ENCODE peak calls at places on chromosomes 4 and X, in six cellular contexts. G, O, F, K, P and H are unnamed samples.

GRCh38 chr4:88938138-88938537 is 118.8 kb downstream of the FAM13A start:
- DNase-seq in G (peak; percentile 96), O (no peak), F (peak; percentile 91), K (no peak), P (peak; percentile 92), H (no peak)

GRCh38 chr4:110454456-110454855 is 21.5 kb upstream of the ENPEP start:
- DNase-seq in G (no peak), O (no peak), F (peak; percentile 3), K (no peak), P (no peak), H (no peak)

GRCh38 chrX:45774961-45775360 is 574.3 kb upstream of the DIPK2B start:
- DNase-seq in G (peak; percentile 81), O (no peak), F (no peak), K (no peak), P (no peak), H (no peak)

GRCh38 chr4:71377561-71377960 is 38.7 kb downstream of the SLC4A4 start:
- DNase-seq in G (peak; percentile 95), O (no peak), F (peak; percentile 93), K (no peak), P (no peak), H (no peak)

GRCh38 chr4:18020145-18020670 is 1.3 kb downstream of the LCORL start:
- DNase-seq in G (peak; percentile 12), O (no peak), F (no peak), K (no peak), P (peak; percentile 14), H (peak; percentile 29)

GRCh38 chr4:80926446-80926845 is 104.1 kb upstream of the BMP3 start:
- DNase-seq in G (peak; percentile 30), O (no peak), F (no peak), K (no peak), P (peak; percentile 51), H (no peak)

GRCh38 chr4:85825937-85826678 is 351.2 kb downstream of the ARHGAP24 start:
- DNase-seq in G (peak; percentile 58), O (peak; percentile 56), F (peak; percentile 89), K (peak; percentile 30), P (no peak), H (peak; percentile 58)

GRCh38 chr4:126346654-126347053 is 1031.9 kb downstream of the FAT4 start:
- DNase-seq in G (no peak), O (no peak), F (no peak), K (no peak), P (peak; percentile 86), H (no peak)

GRCh38 chr4:185290018-185290607 is 80.7 kb downstream of the SNX25 start:
- DNase-seq in G (no peak), O (no peak), F (no peak), K (no peak), P (no peak), H (no peak)

GRCh38 chr4:15738877-15739276 is 36.0 kb downstream of the BST1 start:
- DNase-seq in G (peak; percentile 21), O (no peak), F (no peak), K (no peak), P (peak; percentile 12), H (no peak)

GRCh38 chr4:77194989-77195388 is 38.0 kb downstream of the CCNG2 start:
- DNase-seq in G (no peak), O (no peak), F (no peak), K (no peak), P (peak; percentile 59), H (no peak)

GRCh38 chr4:26020896-26021295 is 106.9 kb downstream of the SMIM20 start:
- DNase-seq in G (peak; percentile 67), O (no peak), F (peak; percentile 20), K (no peak), P (peak; percentile 67), H (no peak)

GRCh38 chr4:76655566-76656479 is 220.8 kb downstream of the SHROOM3 start:
- DNase-seq in G (no peak), O (no peak), F (no peak), K (no peak), P (peak; percentile 77), H (no peak)

GRCh38 chrX:65685112-65685511 is 17.7 kb downstream of the MSN start:
- DNase-seq in G (no peak), O (no peak), F (no peak), K (no peak), P (no peak), H (no peak)

GRCh38 chr4:139988863-139989765 is 164.9 kb downstream of the MAML3 start:
- DNase-seq in G (peak; percentile 97), O (no peak), F (peak; percentile 95), K (no peak), P (peak; percentile 95), H (peak; percentile 36)

GRCh38 chr4:128566688-128567087 is 242.8 kb upstream of the JADE1 start:
- DNase-seq in G (no peak), O (no peak), F (peak; percentile 24), K (no peak), P (no peak), H (no peak)

GRCh38 chrX:71367396-71367795 is 1.2 kb downstream of the TAF1 start:
- DNase-seq in G (no peak), O (no peak), F (no peak), K (no peak), P (peak; percentile 2), H (no peak)

GRCh38 chrX:71364221-71364620 is 1.9 kb upstream of the TAF1 start:
- DNase-seq in G (no peak), O (no peak), F (no peak), K (no peak), P (no peak), H (no peak)

GRCh38 chrX:71365356-71365875 is 741 bp upstream of the TAF1 start:
- DNase-seq in G (no peak), O (no peak), F (peak; percentile 0), K (no peak), P (no peak), H (no peak)

GRCh38 chrX:71365876-71366673 is at the start of gene TAF1:
- DNase-seq in G (peak; percentile 97), O (peak; percentile 73), F (peak; percentile 98), K (peak; percentile 86), P (peak; percentile 94), H (peak; percentile 94)

DNA sequence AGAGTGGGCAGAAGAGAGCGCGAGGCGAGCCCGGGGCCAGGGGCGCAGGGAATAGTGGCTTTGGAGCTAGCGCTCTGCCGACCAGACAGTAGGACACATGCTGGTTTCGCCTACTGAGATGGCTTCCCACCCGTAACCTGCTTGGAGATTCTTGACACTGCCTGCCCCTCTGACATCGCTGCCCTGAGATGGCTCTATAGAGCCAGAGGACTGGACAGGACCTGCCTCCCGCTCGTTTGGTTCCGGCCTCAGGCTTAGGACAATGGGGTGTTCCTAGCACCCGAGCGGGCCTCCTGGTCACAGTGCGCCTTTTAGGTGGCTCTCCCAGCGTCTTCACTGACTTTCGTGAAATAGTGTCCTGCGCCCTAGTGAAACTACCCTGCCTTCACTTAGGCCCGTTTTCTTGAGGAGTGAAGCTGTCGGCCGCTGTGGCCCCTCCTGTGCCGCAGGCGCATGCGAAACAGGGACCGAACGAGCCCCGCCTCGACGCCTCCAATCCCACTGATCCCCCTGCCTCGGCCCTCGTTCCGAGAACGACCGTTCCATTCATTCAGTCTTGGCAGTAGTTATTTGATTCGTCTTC is 608 bp downstream of the TAF1 start:
- DNase-seq in G (peak; percentile 16), O (peak; percentile 43), F (peak; percentile 38), K (no peak), P (peak; percentile 28), H (no peak)
- H3K4ac ChIP-seq in G (peak overlapping the region; percentile 97), O (no peak overlapping the region), F (peak overlapping the region; percentile 40), K (no peak overlapping the region), P (peak overlapping the region; percentile 43), H (no peak overlapping the region)

GRCh38 chr4:7553280-7553679 is 118.5 kb upstream of the PSAPL1 start:
- DNase-seq in G (no peak), O (no peak), F (no peak), K (no peak), P (no peak), H (no peak)

GRCh38 chr4:7546809-7547367 is 112.2 kb upstream of the PSAPL1 start:
- DNase-seq in G (peak; percentile 67), O (no peak), F (peak; percentile 19), K (no peak), P (peak; percentile 1), H (no peak)

GRCh38 chr4:7547368-7548040 is 112.8 kb upstream of the PSAPL1 start:
- DNase-seq in G (peak; percentile 13), O (no peak), F (no peak), K (no peak), P (no peak), H (no peak)

GRCh38 chr4:7552466-7552865 is 117.7 kb upstream of the PSAPL1 start:
- DNase-seq in G (no peak), O (no peak), F (no peak), K (no peak), P (no peak), H (no peak)

DNA sequence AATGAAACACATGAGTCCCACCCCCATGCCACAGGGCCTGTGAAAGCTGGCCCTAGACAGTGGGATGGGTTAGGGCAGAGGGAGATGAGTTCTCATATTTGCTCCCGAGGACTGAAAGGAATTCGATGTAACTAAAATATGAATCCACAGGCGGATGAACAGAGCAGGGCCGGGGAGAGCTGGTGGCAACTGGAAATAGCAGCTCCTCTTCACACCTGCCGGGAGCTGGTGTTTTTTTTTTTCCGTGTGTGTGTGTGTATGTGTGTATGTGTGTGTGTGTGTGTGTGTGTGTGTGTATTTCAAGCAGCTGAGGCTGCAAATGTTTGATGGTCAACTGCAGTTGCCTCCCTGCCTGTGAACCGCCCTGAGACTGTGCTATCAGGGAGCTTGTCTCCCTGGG is 115.1 kb upstream of the PSAPL1 start:
- DNase-seq in G (no peak), O (no peak), F (no peak), K (no peak), P (no peak), H (no peak)
- H3K14ac ChIP-seq in G (no peak overlapping the region), O (no peak overlapping the region), F (no peak overlapping the region), K (no peak overlapping the region), P (no peak overlapping the region), H (no peak overlapping the region)

GRCh38 chr4:138978600-138978999 is 37.0 kb upstream of the NOCT start:
- DNase-seq in G (no peak), O (no peak), F (no peak), K (no peak), P (peak; percentile 91), H (no peak)

GRCh38 chr4:138977525-138977924 is 38.1 kb upstream of the NOCT start:
- DNase-seq in G (no peak), O (peak; percentile 41), F (no peak), K (no peak), P (no peak), H (peak; percentile 38)

GRCh38 chr4:138979742-138980141 is 35.8 kb upstream of the NOCT start:
- DNase-seq in G (no peak), O (peak; percentile 14), F (no peak), K (no peak), P (no peak), H (no peak)

GRCh38 chr4:138976526-138976925 is 39.1 kb upstream of the NOCT start:
- DNase-seq in G (no peak), O (no peak), F (no peak), K (no peak), P (no peak), H (no peak)

GRCh38 chr4:138978028-138978585 is 37.5 kb upstream of the NOCT start:
- DNase-seq in G (no peak), O (peak; percentile 50), F (no peak), K (no peak), P (peak; percentile 51), H (peak; percentile 46)
- H3K4ac ChIP-seq in G (no peak overlapping the region), O (no peak overlapping the region), F (no peak overlapping the region), K (no peak overlapping the region), P (peak overlapping the region; percentile 15), H (no peak overlapping the region)

GRCh38 chr4:40231464-40231863 is 34.6 kb downstream of the RHOH start:
- DNase-seq in G (no peak), O (no peak), F (no peak), K (no peak), P (no peak), H (no peak)
- H3K14ac ChIP-seq in G (no peak overlapping the region), O (no peak overlapping the region), F (no peak overlapping the region), K (no peak overlapping the region), P (no peak overlapping the region), H (no peak overlapping the region)